ENCODE peak calls at places on chromosome 16, in seven cellular contexts. B, M, U, T, P, A and H are unnamed samples.

GRCh38 chr16:47565454-47565853 is 104.3 kb downstream of the PHKB start:
- DNase-seq in M (no peak), P (no peak), T (peak), B (peak), A (peak), U (peak), H (no peak)

GRCh38 chr16:53753431-53753830 is 49.5 kb downstream of the FTO start:
- DNase-seq in P (peak), T (no peak), M (no peak), A (no peak), B (no peak), U (no peak), H (no peak)

GRCh38 chr16:57017251-57017650 is 27.9 kb downstream of the NLRC5 start:
- DNase-seq in U (no peak), P (no peak), T (no peak), M (no peak), B (no peak), A (peak), H (no peak)

GRCh38 chr16:53775821-53776431 is 72.0 kb downstream of the FTO start:
- DNase-seq in U (peak), P (peak), M (peak), B (peak), T (no peak), A (peak), H (peak)

GRCh38 chr16:74275031-74275636 is 21.5 kb upstream of the PSMD7 start:
- DNase-seq in U (peak), B (no peak), M (no peak), P (no peak), A (peak), T (no peak), H (no peak)

GRCh38 chr16:66858740-66859396 is 14.7 kb downstream of the CA7 start:
- DNase-seq in B (no peak), T (no peak), U (peak), A (peak), P (no peak), M (no peak), H (no peak)

GRCh38 chr16:48321307-48322036 is 63.7 kb downstream of the SIAH1 start:
- DNase-seq in T (no peak), P (no peak), A (peak), B (no peak), U (peak), M (no peak), H (no peak)

GRCh38 chr16:2532494-2533141 is 1.4 kb upstream of the CEMP1 start:
- DNase-seq in B (no peak), A (peak), M (peak), P (peak), U (peak), T (peak), H (no peak)

GRCh38 chr16:82660078-82660645 is 33.4 kb downstream of the CDH13 start:
- DNase-seq in A (peak), P (no peak), U (peak), M (no peak), B (no peak), T (no peak), H (no peak)

GRCh38 chr16:1002399-1003161 is 21.0 kb downstream of the SOX8 start:
- DNase-seq in U (peak), B (no peak), A (peak), T (no peak), M (no peak), P (peak), H (peak)

GRCh38 chr16:70258065-70258464 is 6.3 kb upstream of the EXOSC6 start:
- DNase-seq in U (no peak), T (no peak), P (no peak), M (no peak), A (no peak), B (no peak), H (no peak)

GRCh38 chr16:1981972-1982574 is 804 bp upstream of the NOXO1 start:
- DNase-seq in T (no peak), B (no peak), M (no peak), U (no peak), A (no peak), P (no peak), H (no peak)

GRCh38 chr16:1470543-1471251 is 4.1 kb downstream of the CLCN7 start:
- DNase-seq in U (no peak), P (no peak), A (peak), B (no peak), T (no peak), M (no peak), H (no peak)

GRCh38 chr16:50183316-50183715 is 30.2 kb downstream of the TENT4B start:
- DNase-seq in M (no peak), T (no peak), A (peak), B (no peak), U (no peak), P (no peak), H (no peak)

GRCh38 chr16:51442140-51442539 is 291.1 kb upstream of the SALL1 start:
- DNase-seq in M (no peak), A (no peak), U (no peak), P (no peak), B (no peak), T (no peak), H (no peak)

GRCh38 chr16:56606688-56607618 is 1.4 kb upstream of the MT2A start:
- DNase-seq in A (peak), B (peak), U (peak), P (peak), T (peak), M (no peak), H (peak)

DNA sequence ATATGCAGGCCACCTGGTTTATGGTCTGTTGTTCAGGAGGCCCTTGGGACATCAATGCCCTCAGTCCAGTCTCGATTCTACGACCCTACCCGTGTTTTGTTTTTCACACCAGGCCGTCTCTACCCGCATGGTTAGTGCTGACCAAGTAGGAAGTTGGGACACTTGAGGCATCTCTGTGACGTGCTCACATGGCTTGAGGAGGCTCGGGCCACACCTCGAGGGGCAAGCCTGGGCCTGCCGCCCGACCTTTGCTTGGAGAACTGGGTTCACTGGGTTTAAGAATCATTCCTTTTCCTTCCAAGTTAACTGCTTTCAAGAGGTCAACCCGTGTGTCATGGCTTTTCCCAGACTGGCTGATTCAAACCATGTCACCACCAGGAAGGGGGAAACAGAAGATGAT is 86.8 kb downstream of the CMIP start:
- DNase-seq in U (no peak), T (no peak), M (no peak), A (no peak), P (no peak), B (no peak), H (no peak)
- H3K27ac ChIP-seq in U (no peak), T (no peak), M (no peak), A (no peak), P (no peak), B (no peak), H (no peak)

GRCh38 chr16:86515780-86516617 is 5.7 kb downstream of the FOXF1 start:
- DNase-seq in A (peak), M (no peak), U (peak), T (no peak), B (no peak), P (peak), H (no peak)

GRCh38 chr16:86514656-86515376 is 4.5 kb downstream of the FOXF1 start:
- DNase-seq in M (no peak), B (no peak), U (peak), A (no peak), P (no peak), T (no peak), H (no peak)

GRCh38 chr16:86516618-86517003 is 6.3 kb downstream of the FOXF1 start:
- DNase-seq in T (no peak), B (no peak), A (peak), U (no peak), M (no peak), P (peak), H (no peak)

GRCh38 chr16:86517033-86517432 is 6.7 kb downstream of the FOXF1 start:
- DNase-seq in P (no peak), M (no peak), A (no peak), U (no peak), T (no peak), B (no peak), H (no peak)

DNA sequence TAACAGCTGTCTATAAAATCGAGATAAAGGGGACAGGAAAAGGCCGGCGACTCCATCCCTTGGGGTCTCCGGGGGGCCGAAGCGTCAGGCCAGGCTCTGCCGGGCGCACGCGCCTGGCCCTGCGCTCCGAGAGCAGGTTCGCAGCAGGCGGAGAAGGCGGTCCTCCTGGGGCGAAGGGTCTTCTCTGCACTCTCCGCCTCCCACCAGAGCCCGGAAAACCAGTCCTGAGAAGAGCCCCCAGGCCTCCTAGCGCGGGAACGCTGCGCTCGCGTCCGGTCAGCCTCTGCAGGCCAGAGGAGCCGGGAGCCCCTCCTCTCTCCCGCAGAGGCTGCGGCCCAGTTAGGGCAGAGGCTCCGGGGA is 5.1 kb downstream of the FOXF1 start:
- DNase-seq in M (no peak), T (no peak), P (peak), B (no peak), A (peak), U (peak), H (no peak)
- H3K4me3 ChIP-seq in M (no peak), T (peak), P (no peak), B (no peak), A (peak), U (peak), H (peak)

DNA sequence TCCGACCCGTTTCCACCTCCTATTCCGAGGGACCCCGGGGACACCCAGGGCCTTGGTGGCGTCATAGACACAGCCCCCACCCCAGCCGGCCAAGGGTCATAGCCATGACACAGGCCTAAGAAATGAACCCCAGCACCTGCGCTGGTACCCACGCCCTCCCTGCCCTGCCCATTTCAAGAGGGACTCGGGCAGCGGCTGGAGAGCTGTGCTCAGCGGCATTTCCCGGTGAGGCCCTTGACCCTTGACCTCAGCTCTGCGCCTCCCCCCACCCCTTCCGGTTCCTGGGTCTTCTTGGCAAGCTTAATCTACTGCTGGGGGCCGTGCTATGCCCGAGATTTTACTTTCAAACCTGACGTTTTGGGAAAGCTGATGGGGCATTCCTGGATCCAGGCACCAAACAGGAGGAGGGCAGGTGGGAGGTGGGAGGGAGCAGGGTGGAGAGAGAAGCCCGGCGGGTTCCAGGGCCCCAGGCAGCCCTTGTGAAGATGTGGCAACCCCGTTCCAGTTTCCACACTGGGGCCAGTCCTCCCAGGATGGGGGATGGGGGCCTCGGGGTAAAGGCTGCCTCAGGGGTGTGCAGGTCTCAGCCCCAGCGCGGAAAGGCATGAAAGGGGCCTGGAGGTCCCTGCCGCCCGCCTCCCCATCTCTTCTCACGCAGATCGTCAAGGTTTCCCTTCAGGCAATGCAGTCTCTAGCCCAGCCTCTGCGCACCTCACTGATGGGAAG is at the start of gene SLC22A31:
- DNase-seq in A (no peak), B (no peak), P (peak), M (peak), U (no peak), T (no peak), H (no peak)
- H3K27ac ChIP-seq in A (no peak), B (no peak), P (no peak), M (no peak), U (no peak), T (no peak), H (no peak)

GRCh38 chr16:10367616-10368188 is 18.2 kb upstream of the ATF7IP2 start:
- DNase-seq in T (no peak), A (no peak), B (no peak), M (no peak), P (no peak), U (no peak), H (no peak)
- H3K4me3 ChIP-seq in T (no peak), A (no peak), B (no peak), M (no peak), P (no peak), U (no peak), H (no peak)

GRCh38 chr16:68902376-68903345 is 59.3 kb downstream of the TANGO6 start:
- DNase-seq in B (no peak), P (peak), A (peak), U (peak), T (no peak), M (peak), H (peak)
- H3K27ac ChIP-seq in B (peak), P (peak), A (no peak), U (no peak), T (no peak), M (no peak), H (no peak)

DNA sequence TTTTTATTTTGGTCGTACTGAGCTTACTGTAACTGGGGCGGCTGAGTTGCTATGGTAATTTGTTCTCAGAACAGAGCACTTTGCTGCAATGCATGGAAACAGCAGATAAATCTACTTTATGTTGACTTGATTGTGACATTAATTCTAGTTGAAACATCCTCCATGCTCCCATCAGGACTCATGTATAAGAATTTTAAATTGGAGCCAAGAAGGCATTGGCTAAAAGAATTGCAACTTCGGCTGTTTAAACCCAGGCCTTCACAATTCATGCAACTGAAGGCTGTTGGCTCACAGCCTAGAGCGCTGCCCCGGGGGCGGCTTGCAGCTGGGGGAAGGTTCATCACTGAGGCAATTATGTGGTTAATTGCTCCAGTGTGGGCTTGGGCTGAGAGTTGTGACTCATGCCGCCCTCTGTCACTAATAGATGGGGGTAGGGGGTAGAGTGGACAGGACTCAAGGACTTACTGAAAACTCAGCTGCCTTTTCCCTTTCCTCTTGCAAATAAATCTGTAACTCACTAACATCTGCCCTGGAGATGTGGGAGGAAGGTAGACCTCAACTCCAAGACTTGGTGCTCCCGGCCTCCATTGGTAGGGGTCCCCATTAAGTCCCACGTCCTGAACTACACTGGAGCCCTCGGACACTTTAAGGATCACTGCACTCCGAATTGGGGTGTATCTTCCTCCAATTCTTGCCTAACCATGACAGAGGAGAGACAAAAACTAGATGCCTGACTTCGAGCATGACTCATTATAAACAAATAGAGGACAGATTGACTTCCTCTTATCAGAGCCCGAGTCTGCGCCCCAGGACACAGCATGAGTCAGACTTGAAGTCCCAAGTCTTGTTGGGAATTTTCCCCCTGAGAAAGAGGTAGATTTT is 37.5 kb downstream of the ERCC4 start:
- DNase-seq in U (peak), M (peak), B (no peak), A (peak), P (peak), T (peak), H (peak)
- H3K4me3 ChIP-seq in U (peak), M (no peak), B (peak), A (peak), P (no peak), T (peak), H (peak)

GRCh38 chr16:10031473-10031872 is 150.8 kb downstream of the GRIN2A start:
- DNase-seq in M (no peak), A (no peak), B (no peak), U (no peak), T (no peak), P (peak), H (no peak)
- H3K27ac ChIP-seq in M (no peak), A (no peak), B (no peak), U (no peak), T (no peak), P (no peak), H (no peak)

GRCh38 chr16:29729116-29729521 is 16.7 kb downstream of the C16orf54 start:
- DNase-seq in P (peak), A (peak), T (no peak), M (no peak), B (no peak), U (peak), H (peak)
- H3K4me3 ChIP-seq in P (no peak), A (no peak), T (no peak), M (no peak), B (no peak), U (no peak), H (no peak)

GRCh38 chr16:85151603-85152413 is 39.5 kb upstream of the CIBAR2 start:
- DNase-seq in B (peak), M (peak), T (peak), A (peak), P (peak), U (peak), H (peak)
- H3K27ac ChIP-seq in B (peak), M (peak), T (peak), A (no peak), P (no peak), U (no peak), H (peak)

GRCh38 chr16:67966549-67967182 is 1.8 kb downstream of the SLC12A4 start:
- DNase-seq in A (peak), M (no peak), T (no peak), B (no peak), P (peak), U (peak), H (no peak)

GRCh38 chr16:67967956-67968439 is 439 bp downstream of the SLC12A4 start:
- DNase-seq in B (no peak), M (peak), A (peak), P (peak), T (no peak), U (peak), H (no peak)

GRCh38 chr16:67967183-67967955 is 1.1 kb downstream of the SLC12A4 start:
- DNase-seq in U (peak), B (no peak), T (no peak), M (no peak), P (peak), A (no peak), H (no peak)

GRCh38 chr16:67964477-67965131 is 3.8 kb downstream of the SLC12A4 start:
- DNase-seq in T (no peak), P (no peak), U (no peak), B (no peak), M (no peak), A (no peak), H (no peak)

DNA sequence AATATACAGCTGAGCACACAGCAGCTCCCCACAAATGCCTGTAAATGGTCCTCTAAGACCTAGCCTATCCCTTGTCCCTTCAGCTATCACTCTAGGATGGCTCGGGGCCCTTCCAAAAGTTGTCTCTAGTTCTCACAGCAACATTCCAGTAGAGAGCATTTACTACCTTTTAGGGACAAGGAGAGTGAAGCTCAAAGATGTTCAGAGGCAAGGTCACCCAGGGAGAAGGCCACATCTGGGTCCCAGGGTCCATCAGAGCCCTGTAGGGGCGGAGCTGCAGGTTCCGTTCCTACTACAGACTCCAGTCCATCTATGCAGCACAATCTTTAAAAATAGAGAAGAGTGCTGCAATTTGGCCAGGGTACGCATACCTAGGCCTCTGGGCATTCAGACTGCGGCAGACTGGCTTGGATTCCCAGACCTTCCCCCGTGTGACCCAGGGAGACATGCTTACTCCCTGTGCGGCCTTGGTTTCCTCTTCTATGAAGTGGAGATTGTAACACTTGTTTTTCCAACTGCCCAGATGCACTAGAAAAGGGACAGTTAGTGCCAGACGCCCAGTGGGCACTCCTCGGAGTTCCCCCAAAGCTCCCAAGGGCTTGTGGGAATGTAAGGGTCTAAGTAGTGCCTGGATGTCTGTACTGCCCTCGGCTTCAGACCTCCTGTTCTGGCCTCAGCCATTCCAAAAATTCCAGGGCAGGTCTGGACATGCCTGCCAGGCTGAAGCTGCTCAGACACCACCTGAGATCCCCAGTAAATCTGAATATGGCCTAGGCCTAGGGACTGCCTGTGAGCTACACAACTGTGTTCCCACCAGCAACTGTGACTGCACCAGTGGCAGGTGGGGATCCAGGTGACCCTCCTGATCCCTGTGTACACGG is 2.5 kb downstream of the SLC12A4 start:
- DNase-seq in T (no peak), U (no peak), B (no peak), P (no peak), M (no peak), A (peak), H (no peak)
- H3K4me3 ChIP-seq in T (no peak), U (peak), B (peak), P (no peak), M (no peak), A (peak), H (peak)